ENCODE peak calls at places on chromosomes 13 and 19, in nine cellular contexts. One of them, this sample, is unnamed.

GRCh38 chr13:47841131-47841530 is 159.9 kb downstream of the SUCLA2 start:
- DNase-seq in keratinocyte: no peak
- DNase-seq in GM12864: no peak
- DNase-seq in fibroblast of the aortic adventitia: no peak
- DNase-seq in esophagus muscularis mucosa: no peak
- DNase-seq in IMR-90: no peak
- DNase-seq in choroid plexus epithelial cell: no peak
- DNase-seq in gastrocnemius medialis: no peak
- DNase-seq in psoas muscle: no peak
- DNase-seq in this sample: no peak

GRCh38 chr13:108981407-108981806 is 352.0 kb downstream of the MYO16 start:
- DNase-seq in keratinocyte: no peak
- DNase-seq in GM12864: no peak
- DNase-seq in fibroblast of the aortic adventitia: no peak
- DNase-seq in esophagus muscularis mucosa: no peak
- DNase-seq in IMR-90: no peak
- DNase-seq in choroid plexus epithelial cell: no peak
- DNase-seq in gastrocnemius medialis: peak
- DNase-seq in psoas muscle: no peak
- DNase-seq in this sample: no peak

GRCh38 chr13:85558118-85558517 is 241.1 kb downstream of the SLITRK6 start:
- DNase-seq in keratinocyte: no peak
- DNase-seq in GM12864: no peak
- DNase-seq in fibroblast of the aortic adventitia: no peak
- DNase-seq in esophagus muscularis mucosa: no peak
- DNase-seq in IMR-90: no peak
- DNase-seq in choroid plexus epithelial cell: no peak
- DNase-seq in gastrocnemius medialis: no peak
- DNase-seq in psoas muscle: no peak
- DNase-seq in this sample: no peak

GRCh38 chr13:66886248-66886647 is 343.9 kb downstream of the PCDH9 start:
- DNase-seq in keratinocyte: no peak
- DNase-seq in GM12864: no peak
- DNase-seq in fibroblast of the aortic adventitia: no peak
- DNase-seq in esophagus muscularis mucosa: no peak
- DNase-seq in IMR-90: no peak
- DNase-seq in choroid plexus epithelial cell: no peak
- DNase-seq in gastrocnemius medialis: no peak
- DNase-seq in psoas muscle: no peak
- DNase-seq in this sample: no peak

GRCh38 chr19:6238643-6239281 is 41.0 kb downstream of the MLLT1 start:
- DNase-seq in keratinocyte: no peak
- DNase-seq in GM12864: no peak
- DNase-seq in fibroblast of the aortic adventitia: peak
- DNase-seq in esophagus muscularis mucosa: no peak
- DNase-seq in IMR-90: peak
- DNase-seq in choroid plexus epithelial cell: peak
- DNase-seq in gastrocnemius medialis: peak
- DNase-seq in psoas muscle: peak
- DNase-seq in this sample: peak

GRCh38 chr13:27449081-27449603 is 1.2 kb downstream of the MTIF3 start:
- DNase-seq in keratinocyte: no peak
- DNase-seq in GM12864: no peak
- DNase-seq in fibroblast of the aortic adventitia: no peak
- DNase-seq in esophagus muscularis mucosa: no peak
- DNase-seq in IMR-90: no peak
- DNase-seq in choroid plexus epithelial cell: no peak
- DNase-seq in gastrocnemius medialis: no peak
- DNase-seq in psoas muscle: no peak
- DNase-seq in this sample: no peak

GRCh38 chr13:26280295-26280694 is 26.4 kb downstream of the CDK8 start:
- DNase-seq in keratinocyte: peak
- DNase-seq in GM12864: no peak
- DNase-seq in fibroblast of the aortic adventitia: peak
- DNase-seq in esophagus muscularis mucosa: no peak
- DNase-seq in IMR-90: peak
- DNase-seq in choroid plexus epithelial cell: peak
- DNase-seq in gastrocnemius medialis: no peak
- DNase-seq in psoas muscle: no peak
- DNase-seq in this sample: peak

GRCh38 chr13:47288546-47288945 is 391.7 kb upstream of the HTR2A start:
- DNase-seq in keratinocyte: no peak
- DNase-seq in GM12864: no peak
- DNase-seq in fibroblast of the aortic adventitia: no peak
- DNase-seq in esophagus muscularis mucosa: no peak
- DNase-seq in IMR-90: peak
- DNase-seq in choroid plexus epithelial cell: no peak
- DNase-seq in gastrocnemius medialis: no peak
- DNase-seq in psoas muscle: no peak
- DNase-seq in this sample: no peak

GRCh38 chr19:14116918-14117578 is 514 bp downstream of the PRKACA start:
- DNase-seq in keratinocyte: no peak
- DNase-seq in GM12864: no peak
- DNase-seq in fibroblast of the aortic adventitia: no peak
- DNase-seq in esophagus muscularis mucosa: no peak
- DNase-seq in IMR-90: no peak
- DNase-seq in choroid plexus epithelial cell: no peak
- DNase-seq in gastrocnemius medialis: peak
- DNase-seq in psoas muscle: peak
- DNase-seq in this sample: no peak

GRCh38 chr13:97191615-97192014 is 30.5 kb upstream of the MBNL2 start:
- DNase-seq in keratinocyte: no peak
- DNase-seq in GM12864: no peak
- DNase-seq in fibroblast of the aortic adventitia: no peak
- DNase-seq in esophagus muscularis mucosa: no peak
- DNase-seq in IMR-90: no peak
- DNase-seq in choroid plexus epithelial cell: no peak
- DNase-seq in gastrocnemius medialis: no peak
- DNase-seq in psoas muscle: no peak
- DNase-seq in this sample: no peak

GRCh38 chr13:58587183-58587582 is 955.6 kb downstream of the PCDH17 start:
- DNase-seq in keratinocyte: no peak
- DNase-seq in GM12864: no peak
- DNase-seq in fibroblast of the aortic adventitia: no peak
- DNase-seq in esophagus muscularis mucosa: no peak
- DNase-seq in IMR-90: no peak
- DNase-seq in choroid plexus epithelial cell: no peak
- DNase-seq in gastrocnemius medialis: no peak
- DNase-seq in psoas muscle: no peak
- DNase-seq in this sample: no peak

GRCh38 chr13:27283906-27284523 is 13.4 kb downstream of the RASL11A start:
- DNase-seq in keratinocyte: no peak
- DNase-seq in GM12864: no peak
- DNase-seq in fibroblast of the aortic adventitia: peak
- DNase-seq in esophagus muscularis mucosa: no peak
- DNase-seq in IMR-90: no peak
- DNase-seq in choroid plexus epithelial cell: peak
- DNase-seq in gastrocnemius medialis: no peak
- DNase-seq in psoas muscle: no peak
- DNase-seq in this sample: peak

GRCh38 chr13:53075356-53076041 is 46.9 kb downstream of the OLFM4 start:
- DNase-seq in keratinocyte: no peak
- DNase-seq in GM12864: no peak
- DNase-seq in fibroblast of the aortic adventitia: no peak
- DNase-seq in esophagus muscularis mucosa: peak
- DNase-seq in IMR-90: no peak
- DNase-seq in choroid plexus epithelial cell: no peak
- DNase-seq in gastrocnemius medialis: no peak
- DNase-seq in psoas muscle: no peak
- DNase-seq in this sample: no peak

GRCh38 chr19:12913871-12914690 is 5.0 kb downstream of the SYCE2 start:
- DNase-seq in keratinocyte: no peak
- DNase-seq in GM12864: no peak
- DNase-seq in fibroblast of the aortic adventitia: no peak
- DNase-seq in esophagus muscularis mucosa: no peak
- DNase-seq in IMR-90: no peak
- DNase-seq in choroid plexus epithelial cell: peak
- DNase-seq in gastrocnemius medialis: peak
- DNase-seq in psoas muscle: no peak
- DNase-seq in this sample: peak

GRCh38 chr19:39506944-39507714 is 7.8 kb upstream of the SELENOV start:
- DNase-seq in keratinocyte: no peak
- DNase-seq in GM12864: peak
- DNase-seq in fibroblast of the aortic adventitia: peak
- DNase-seq in esophagus muscularis mucosa: no peak
- DNase-seq in IMR-90: peak
- DNase-seq in choroid plexus epithelial cell: peak
- DNase-seq in gastrocnemius medialis: no peak
- DNase-seq in psoas muscle: no peak
- DNase-seq in this sample: peak

GRCh38 chr19:39871886-39872866 is 26.0 kb upstream of the FBL start:
- DNase-seq in keratinocyte: no peak
- DNase-seq in GM12864: no peak
- DNase-seq in fibroblast of the aortic adventitia: no peak
- DNase-seq in esophagus muscularis mucosa: no peak
- DNase-seq in IMR-90: no peak
- DNase-seq in choroid plexus epithelial cell: no peak
- DNase-seq in gastrocnemius medialis: no peak
- DNase-seq in psoas muscle: no peak
- DNase-seq in this sample: no peak

GRCh38 chr19:36245210-36246005 is 30.5 kb downstream of the ZNF146 start:
- DNase-seq in keratinocyte: no peak
- DNase-seq in GM12864: no peak
- DNase-seq in fibroblast of the aortic adventitia: no peak
- DNase-seq in esophagus muscularis mucosa: no peak
- DNase-seq in IMR-90: no peak
- DNase-seq in choroid plexus epithelial cell: no peak
- DNase-seq in gastrocnemius medialis: no peak
- DNase-seq in psoas muscle: no peak
- DNase-seq in this sample: no peak

GRCh38 chr19:3413796-3414327 is 47.5 kb downstream of the NFIC start:
- DNase-seq in keratinocyte: no peak
- DNase-seq in GM12864: no peak
- DNase-seq in fibroblast of the aortic adventitia: no peak
- DNase-seq in esophagus muscularis mucosa: no peak
- DNase-seq in IMR-90: no peak
- DNase-seq in choroid plexus epithelial cell: no peak
- DNase-seq in gastrocnemius medialis: no peak
- DNase-seq in psoas muscle: peak
- DNase-seq in this sample: no peak

GRCh38 chr13:21008026-21008425 is 53.4 kb downstream of the LATS2 start:
- DNase-seq in keratinocyte: no peak
- DNase-seq in GM12864: no peak
- DNase-seq in fibroblast of the aortic adventitia: no peak
- DNase-seq in esophagus muscularis mucosa: no peak
- DNase-seq in IMR-90: no peak
- DNase-seq in choroid plexus epithelial cell: no peak
- DNase-seq in gastrocnemius medialis: peak
- DNase-seq in psoas muscle: no peak
- DNase-seq in this sample: no peak

GRCh38 chr13:44759723-44760360 is 183.7 kb upstream of the TSC22D1 start:
- DNase-seq in keratinocyte: no peak
- DNase-seq in GM12864: no peak
- DNase-seq in fibroblast of the aortic adventitia: no peak
- DNase-seq in esophagus muscularis mucosa: no peak
- DNase-seq in IMR-90: peak
- DNase-seq in choroid plexus epithelial cell: peak
- DNase-seq in gastrocnemius medialis: peak
- DNase-seq in psoas muscle: peak
- DNase-seq in this sample: no peak

GRCh38 chr13:102933076-102933922 is 87.5 kb downstream of the ERCC5 start:
- DNase-seq in keratinocyte: no peak
- DNase-seq in GM12864: no peak
- DNase-seq in fibroblast of the aortic adventitia: no peak
- DNase-seq in esophagus muscularis mucosa: no peak
- DNase-seq in IMR-90: no peak
- DNase-seq in choroid plexus epithelial cell: no peak
- DNase-seq in gastrocnemius medialis: no peak
- DNase-seq in psoas muscle: no peak
- DNase-seq in this sample: no peak

GRCh38 chr13:111630411-111630810 is 310.0 kb downstream of the TEX29 start:
- DNase-seq in keratinocyte: no peak
- DNase-seq in GM12864: no peak
- DNase-seq in fibroblast of the aortic adventitia: no peak
- DNase-seq in esophagus muscularis mucosa: no peak
- DNase-seq in IMR-90: no peak
- DNase-seq in choroid plexus epithelial cell: no peak
- DNase-seq in gastrocnemius medialis: no peak
- DNase-seq in psoas muscle: no peak
- DNase-seq in this sample: no peak

GRCh38 chr19:34985249-34986022 is 14.7 kb upstream of the GRAMD1A start:
- DNase-seq in keratinocyte: no peak
- DNase-seq in GM12864: no peak
- DNase-seq in fibroblast of the aortic adventitia: peak
- DNase-seq in esophagus muscularis mucosa: no peak
- DNase-seq in IMR-90: peak
- DNase-seq in choroid plexus epithelial cell: peak
- DNase-seq in gastrocnemius medialis: peak
- DNase-seq in psoas muscle: peak
- DNase-seq in this sample: peak
- TF ChIP-seq CTCF in keratinocyte: no peak
- TF ChIP-seq CTCF in GM12864: no peak
- TF ChIP-seq CTCF in fibroblast of the aortic adventitia: no peak
- TF ChIP-seq CTCF in esophagus muscularis mucosa: no peak
- TF ChIP-seq CTCF in IMR-90: no peak
- TF ChIP-seq CTCF in choroid plexus epithelial cell: peak
- TF ChIP-seq CTCF in gastrocnemius medialis: no peak
- TF ChIP-seq CTCF in psoas muscle: no peak
- TF ChIP-seq CTCF in this sample: no peak

GRCh38 chr19:23118400-23118799 is 1.6 kb downstream of the ZNF730 start:
- DNase-seq in keratinocyte: no peak
- DNase-seq in GM12864: no peak
- DNase-seq in fibroblast of the aortic adventitia: no peak
- DNase-seq in esophagus muscularis mucosa: no peak
- DNase-seq in IMR-90: no peak
- DNase-seq in choroid plexus epithelial cell: no peak
- DNase-seq in gastrocnemius medialis: no peak
- DNase-seq in psoas muscle: no peak
- DNase-seq in this sample: no peak
- H3K4me3 ChIP-seq in keratinocyte: no peak
- H3K4me3 ChIP-seq in GM12864: no peak
- H3K4me3 ChIP-seq in fibroblast of the aortic adventitia: no peak
- H3K4me3 ChIP-seq in esophagus muscularis mucosa: no peak
- H3K4me3 ChIP-seq in IMR-90: no peak
- H3K4me3 ChIP-seq in choroid plexus epithelial cell: no peak
- H3K4me3 ChIP-seq in gastrocnemius medialis: no peak
- H3K4me3 ChIP-seq in psoas muscle: no peak
- H3K4me3 ChIP-seq in this sample: no peak

GRCh38 chr13:114144606-114145244 is 12.3 kb upstream of the RASA3 start:
- DNase-seq in keratinocyte: no peak
- DNase-seq in GM12864: no peak
- DNase-seq in fibroblast of the aortic adventitia: no peak
- DNase-seq in esophagus muscularis mucosa: no peak
- DNase-seq in IMR-90: no peak
- DNase-seq in choroid plexus epithelial cell: no peak
- DNase-seq in gastrocnemius medialis: no peak
- DNase-seq in psoas muscle: peak
- DNase-seq in this sample: no peak
- TF ChIP-seq CTCF in keratinocyte: no peak
- TF ChIP-seq CTCF in GM12864: no peak
- TF ChIP-seq CTCF in fibroblast of the aortic adventitia: no peak
- TF ChIP-seq CTCF in esophagus muscularis mucosa: no peak
- TF ChIP-seq CTCF in IMR-90: no peak
- TF ChIP-seq CTCF in choroid plexus epithelial cell: no peak
- TF ChIP-seq CTCF in gastrocnemius medialis: no peak
- TF ChIP-seq CTCF in psoas muscle: no peak
- TF ChIP-seq CTCF in this sample: no peak

DNA sequence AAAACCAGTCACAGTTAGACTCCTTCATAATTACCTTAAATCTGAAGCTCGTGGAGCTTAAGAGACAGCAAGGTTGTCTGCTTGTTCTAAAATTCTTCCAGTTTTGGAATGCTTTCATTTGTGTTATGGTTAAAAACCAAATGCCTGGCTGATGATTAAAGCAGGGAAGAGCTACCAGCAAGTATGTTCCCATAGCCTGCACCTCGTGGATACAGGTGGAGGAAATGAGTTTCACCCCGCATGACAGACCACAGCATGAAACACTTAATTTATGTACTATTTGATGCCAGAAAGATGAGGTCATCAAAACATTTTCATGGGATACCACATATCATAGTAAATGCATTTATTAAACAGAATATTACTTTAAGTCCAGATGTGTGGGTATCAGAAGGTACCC is 416 bp upstream of the DOCK9 start:
- DNase-seq in keratinocyte: peak
- DNase-seq in GM12864: no peak
- DNase-seq in fibroblast of the aortic adventitia: peak
- DNase-seq in esophagus muscularis mucosa: no peak
- DNase-seq in IMR-90: peak
- DNase-seq in choroid plexus epithelial cell: peak
- DNase-seq in gastrocnemius medialis: no peak
- DNase-seq in psoas muscle: no peak
- DNase-seq in this sample: peak
- H3K4me3 ChIP-seq in keratinocyte: peak
- H3K4me3 ChIP-seq in GM12864: no peak
- H3K4me3 ChIP-seq in fibroblast of the aortic adventitia: peak
- H3K4me3 ChIP-seq in esophagus muscularis mucosa: peak
- H3K4me3 ChIP-seq in IMR-90: peak
- H3K4me3 ChIP-seq in choroid plexus epithelial cell: peak
- H3K4me3 ChIP-seq in gastrocnemius medialis: peak
- H3K4me3 ChIP-seq in psoas muscle: peak
- H3K4me3 ChIP-seq in this sample: peak

This sample was measured in cardiac fibroblast.